ENCODE peak calls at places on chromosome 5, in nine cellular contexts. One of them, this sample, is unnamed. For H3K4me1, the result is how much of the 10 kb centered on the place peaks cover.

GRCh38 chr5:138241688-138242547 is 28.8 kb upstream of the CDC23 start:
- ATAC-seq in gastrocnemius medialis: peak
- ATAC-seq in upper lobe of left lung: peak
- ATAC-seq in HCT116: no peak
- ATAC-seq in heart right ventricle: peak
- ATAC-seq in psoas muscle: peak
- ATAC-seq in heart left ventricle: peak
- ATAC-seq in GM12878: peak
- ATAC-seq in right lobe of liver: peak
- ATAC-seq in this sample: peak

GRCh38 chr5:72079288-72079687 is 28.0 kb upstream of the MAP1B start:
- ATAC-seq in gastrocnemius medialis: no peak
- ATAC-seq in upper lobe of left lung: no peak
- ATAC-seq in HCT116: peak
- ATAC-seq in heart right ventricle: peak
- ATAC-seq in psoas muscle: no peak
- ATAC-seq in heart left ventricle: peak
- ATAC-seq in GM12878: peak
- ATAC-seq in right lobe of liver: peak
- ATAC-seq in this sample: peak

GRCh38 chr5:61640631-61641030 is 308.6 kb downstream of the ZSWIM6 start:
- ATAC-seq in gastrocnemius medialis: no peak
- ATAC-seq in upper lobe of left lung: no peak
- ATAC-seq in HCT116: no peak
- ATAC-seq in heart right ventricle: no peak
- ATAC-seq in psoas muscle: no peak
- ATAC-seq in heart left ventricle: no peak
- ATAC-seq in GM12878: no peak
- ATAC-seq in right lobe of liver: no peak
- ATAC-seq in this sample: no peak

GRCh38 chr5:154346427-154346826 is 99.4 kb upstream of the SAP30L start:
- ATAC-seq in gastrocnemius medialis: no peak
- ATAC-seq in upper lobe of left lung: no peak
- ATAC-seq in HCT116: no peak
- ATAC-seq in heart right ventricle: no peak
- ATAC-seq in psoas muscle: no peak
- ATAC-seq in heart left ventricle: no peak
- ATAC-seq in GM12878: no peak
- ATAC-seq in right lobe of liver: no peak
- ATAC-seq in this sample: no peak

GRCh38 chr5:175521313-175521833 is 43.0 kb downstream of the SFXN1 start:
- ATAC-seq in gastrocnemius medialis: no peak
- ATAC-seq in upper lobe of left lung: no peak
- ATAC-seq in HCT116: no peak
- ATAC-seq in heart right ventricle: no peak
- ATAC-seq in psoas muscle: no peak
- ATAC-seq in heart left ventricle: no peak
- ATAC-seq in GM12878: no peak
- ATAC-seq in right lobe of liver: peak
- ATAC-seq in this sample: no peak

GRCh38 chr5:97554992-97555981 is 372.2 kb upstream of the RIOK2 start:
- ATAC-seq in gastrocnemius medialis: no peak
- ATAC-seq in upper lobe of left lung: peak
- ATAC-seq in HCT116: no peak
- ATAC-seq in heart right ventricle: no peak
- ATAC-seq in psoas muscle: no peak
- ATAC-seq in heart left ventricle: no peak
- ATAC-seq in GM12878: no peak
- ATAC-seq in right lobe of liver: no peak
- ATAC-seq in this sample: peak

GRCh38 chr5:82821978-82822927 is 254.9 kb downstream of the TMEM167A start:
- ATAC-seq in gastrocnemius medialis: no peak
- ATAC-seq in upper lobe of left lung: no peak
- ATAC-seq in HCT116: no peak
- ATAC-seq in heart right ventricle: no peak
- ATAC-seq in psoas muscle: no peak
- ATAC-seq in heart left ventricle: no peak
- ATAC-seq in GM12878: no peak
- ATAC-seq in right lobe of liver: no peak
- ATAC-seq in this sample: no peak

GRCh38 chr5:115522832-115523365 is 21.7 kb downstream of the FEM1C start:
- ATAC-seq in gastrocnemius medialis: no peak
- ATAC-seq in upper lobe of left lung: no peak
- ATAC-seq in HCT116: no peak
- ATAC-seq in heart right ventricle: no peak
- ATAC-seq in psoas muscle: no peak
- ATAC-seq in heart left ventricle: no peak
- ATAC-seq in GM12878: no peak
- ATAC-seq in right lobe of liver: peak
- ATAC-seq in this sample: no peak

GRCh38 chr5:179858241-179858585 is 404 bp downstream of the MRNIP start:
- ATAC-seq in gastrocnemius medialis: peak
- ATAC-seq in upper lobe of left lung: peak
- ATAC-seq in HCT116: peak
- ATAC-seq in heart right ventricle: peak
- ATAC-seq in psoas muscle: peak
- ATAC-seq in heart left ventricle: peak
- ATAC-seq in GM12878: peak
- ATAC-seq in right lobe of liver: peak
- ATAC-seq in this sample: peak

GRCh38 chr5:150541895-150542294 is 34.0 kb downstream of the NDST1 start:
- ATAC-seq in gastrocnemius medialis: no peak
- ATAC-seq in upper lobe of left lung: peak
- ATAC-seq in HCT116: no peak
- ATAC-seq in heart right ventricle: no peak
- ATAC-seq in psoas muscle: no peak
- ATAC-seq in heart left ventricle: no peak
- ATAC-seq in GM12878: no peak
- ATAC-seq in right lobe of liver: peak
- ATAC-seq in this sample: no peak

GRCh38 chr5:36153299-36153677 is 1.4 kb downstream of the SKP2 start:
- ATAC-seq in gastrocnemius medialis: no peak
- ATAC-seq in upper lobe of left lung: no peak
- ATAC-seq in HCT116: no peak
- ATAC-seq in heart right ventricle: no peak
- ATAC-seq in psoas muscle: no peak
- ATAC-seq in heart left ventricle: no peak
- ATAC-seq in GM12878: no peak
- ATAC-seq in right lobe of liver: no peak
- ATAC-seq in this sample: no peak

GRCh38 chr5:36152324-36153298 is 700 bp downstream of the SKP2 start:
- ATAC-seq in gastrocnemius medialis: no peak
- ATAC-seq in upper lobe of left lung: peak
- ATAC-seq in HCT116: no peak
- ATAC-seq in heart right ventricle: peak
- ATAC-seq in psoas muscle: no peak
- ATAC-seq in heart left ventricle: no peak
- ATAC-seq in GM12878: peak
- ATAC-seq in right lobe of liver: peak
- ATAC-seq in this sample: no peak

GRCh38 chr5:36150676-36151433 is 832 bp downstream of the LMBRD2 start:
- ATAC-seq in gastrocnemius medialis: peak
- ATAC-seq in upper lobe of left lung: peak
- ATAC-seq in HCT116: peak
- ATAC-seq in heart right ventricle: peak
- ATAC-seq in psoas muscle: peak
- ATAC-seq in heart left ventricle: peak
- ATAC-seq in GM12878: peak
- ATAC-seq in right lobe of liver: peak
- ATAC-seq in this sample: no peak

GRCh38 chr5:36153727-36154126 is 1.8 kb downstream of the SKP2 start:
- ATAC-seq in gastrocnemius medialis: no peak
- ATAC-seq in upper lobe of left lung: no peak
- ATAC-seq in HCT116: no peak
- ATAC-seq in heart right ventricle: no peak
- ATAC-seq in psoas muscle: no peak
- ATAC-seq in heart left ventricle: no peak
- ATAC-seq in GM12878: no peak
- ATAC-seq in right lobe of liver: no peak
- ATAC-seq in this sample: no peak

DNA sequence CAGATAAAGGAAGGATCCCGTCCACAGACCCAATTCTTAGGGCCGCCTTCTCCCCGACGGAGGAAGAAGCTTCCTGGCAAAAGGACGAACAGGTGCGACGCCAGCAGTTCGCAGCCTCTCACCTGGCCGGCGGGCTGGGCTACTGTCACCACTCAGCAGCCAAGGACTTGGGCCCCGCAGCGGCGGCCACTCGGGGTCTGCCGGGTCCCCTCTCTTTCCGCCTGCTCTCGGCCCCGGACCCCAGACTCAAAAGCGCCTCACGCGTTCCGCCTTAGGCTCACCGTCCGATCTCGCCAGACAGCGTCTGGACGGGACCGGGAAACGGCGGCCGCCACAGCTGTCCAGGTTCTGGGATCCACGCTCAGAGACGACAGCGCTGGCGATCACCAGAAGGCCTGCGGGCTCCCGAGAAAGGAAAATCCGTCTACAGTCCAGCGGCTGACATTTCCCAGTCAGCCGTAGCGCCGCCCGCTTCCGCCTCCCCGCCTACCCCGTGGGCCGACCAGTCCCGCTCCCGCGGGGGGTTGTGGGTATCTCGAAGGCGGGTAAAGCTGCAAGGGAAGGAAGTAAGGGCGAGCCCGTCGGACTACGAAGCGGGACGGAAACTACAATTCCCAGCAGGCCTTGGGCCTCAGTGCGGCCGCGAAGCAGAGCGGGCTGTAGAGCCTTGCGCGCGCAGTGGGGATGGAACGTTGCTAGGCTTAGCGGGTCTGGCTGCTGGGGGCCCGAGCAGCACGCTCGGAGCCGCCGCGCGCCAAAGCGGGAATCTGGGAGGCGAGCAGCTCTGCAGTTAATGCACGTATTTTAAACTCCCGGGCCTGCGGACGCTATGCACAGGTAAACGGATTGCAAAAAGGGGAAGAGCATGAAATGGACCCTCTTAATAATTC is at the start of the genes LMBRD2 and SKP2:
- ATAC-seq in gastrocnemius medialis: peak
- ATAC-seq in upper lobe of left lung: peak
- ATAC-seq in HCT116: peak
- ATAC-seq in heart right ventricle: peak
- ATAC-seq in psoas muscle: peak
- ATAC-seq in heart left ventricle: peak
- ATAC-seq in GM12878: peak
- ATAC-seq in right lobe of liver: peak
- ATAC-seq in this sample: peak
- TF ChIP-seq CTCF in gastrocnemius medialis: no peak
- TF ChIP-seq CTCF in upper lobe of left lung: no peak
- TF ChIP-seq CTCF in HCT116: no peak
- TF ChIP-seq CTCF in heart right ventricle: no peak
- TF ChIP-seq CTCF in psoas muscle: no peak
- TF ChIP-seq CTCF in heart left ventricle: no peak
- TF ChIP-seq CTCF in GM12878: no peak
- TF ChIP-seq CTCF in right lobe of liver: no peak
- TF ChIP-seq CTCF in this sample: no peak

GRCh38 chr5:167816354-167816753 is 475.1 kb upstream of the WWC1 start:
- ATAC-seq in gastrocnemius medialis: no peak
- ATAC-seq in upper lobe of left lung: no peak
- ATAC-seq in HCT116: no peak
- ATAC-seq in heart right ventricle: no peak
- ATAC-seq in psoas muscle: no peak
- ATAC-seq in heart left ventricle: no peak
- ATAC-seq in GM12878: no peak
- ATAC-seq in right lobe of liver: no peak
- ATAC-seq in this sample: no peak

GRCh38 chr5:167814828-167815227 is 476.6 kb upstream of the WWC1 start:
- ATAC-seq in gastrocnemius medialis: no peak
- ATAC-seq in upper lobe of left lung: peak
- ATAC-seq in HCT116: no peak
- ATAC-seq in heart right ventricle: no peak
- ATAC-seq in psoas muscle: no peak
- ATAC-seq in heart left ventricle: no peak
- ATAC-seq in GM12878: no peak
- ATAC-seq in right lobe of liver: no peak
- ATAC-seq in this sample: no peak

GRCh38 chr5:167812871-167813270 is 478.6 kb upstream of the WWC1 start:
- ATAC-seq in gastrocnemius medialis: no peak
- ATAC-seq in upper lobe of left lung: no peak
- ATAC-seq in HCT116: no peak
- ATAC-seq in heart right ventricle: no peak
- ATAC-seq in psoas muscle: no peak
- ATAC-seq in heart left ventricle: no peak
- ATAC-seq in GM12878: no peak
- ATAC-seq in right lobe of liver: no peak
- ATAC-seq in this sample: no peak

GRCh38 chr5:167816864-167817263 is 474.6 kb upstream of the WWC1 start:
- ATAC-seq in gastrocnemius medialis: no peak
- ATAC-seq in upper lobe of left lung: no peak
- ATAC-seq in HCT116: no peak
- ATAC-seq in heart right ventricle: no peak
- ATAC-seq in psoas muscle: no peak
- ATAC-seq in heart left ventricle: no peak
- ATAC-seq in GM12878: no peak
- ATAC-seq in right lobe of liver: no peak
- ATAC-seq in this sample: no peak

GRCh38 chr5:167813381-167813780 is 478.1 kb upstream of the WWC1 start:
- ATAC-seq in gastrocnemius medialis: no peak
- ATAC-seq in upper lobe of left lung: no peak
- ATAC-seq in HCT116: no peak
- ATAC-seq in heart right ventricle: no peak
- ATAC-seq in psoas muscle: no peak
- ATAC-seq in heart left ventricle: no peak
- ATAC-seq in GM12878: no peak
- ATAC-seq in right lobe of liver: no peak
- ATAC-seq in this sample: no peak
- H3K4me1 ChIP-seq in gastrocnemius medialis: under half
- H3K4me1 ChIP-seq in upper lobe of left lung: under half
- H3K4me1 ChIP-seq in HCT116: under half
- H3K4me1 ChIP-seq in heart right ventricle: under half
- H3K4me1 ChIP-seq in psoas muscle: under half
- H3K4me1 ChIP-seq in heart left ventricle: under half
- H3K4me1 ChIP-seq in GM12878: under half
- H3K4me1 ChIP-seq in right lobe of liver: under half
- H3K4me1 ChIP-seq in this sample: under half

GRCh38 chr5:177520906-177521513 is 4.2 kb upstream of the DDX41 start:
- ATAC-seq in gastrocnemius medialis: no peak
- ATAC-seq in upper lobe of left lung: no peak
- ATAC-seq in HCT116: no peak
- ATAC-seq in heart right ventricle: no peak
- ATAC-seq in psoas muscle: no peak
- ATAC-seq in heart left ventricle: no peak
- ATAC-seq in GM12878: no peak
- ATAC-seq in right lobe of liver: no peak
- ATAC-seq in this sample: no peak
- TF ChIP-seq CTCF in gastrocnemius medialis: no peak
- TF ChIP-seq CTCF in upper lobe of left lung: no peak
- TF ChIP-seq CTCF in HCT116: peak
- TF ChIP-seq CTCF in heart right ventricle: no peak
- TF ChIP-seq CTCF in psoas muscle: peak
- TF ChIP-seq CTCF in heart left ventricle: no peak
- TF ChIP-seq CTCF in GM12878: no peak
- TF ChIP-seq CTCF in right lobe of liver: no peak
- TF ChIP-seq CTCF in this sample: no peak

DNA sequence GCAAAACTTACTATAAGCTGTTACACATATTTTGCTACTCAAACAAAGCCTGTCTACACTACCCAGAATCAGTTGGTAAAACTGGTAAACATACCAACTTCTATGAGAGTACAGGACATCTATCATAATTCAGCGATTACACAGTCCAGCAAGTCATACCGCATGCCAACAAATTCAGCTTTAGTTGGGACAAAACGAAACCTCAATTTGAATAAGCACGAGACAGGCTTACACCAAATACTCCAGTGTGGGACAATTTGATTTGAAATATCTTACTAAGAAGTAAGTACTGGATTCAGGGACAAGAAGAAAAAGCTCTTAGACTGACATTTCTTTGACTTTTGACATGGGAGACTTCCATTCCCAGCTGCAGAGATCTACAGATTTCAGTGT is 2.0 kb downstream of the NRG2 start:
- ATAC-seq in gastrocnemius medialis: no peak
- ATAC-seq in upper lobe of left lung: no peak
- ATAC-seq in HCT116: no peak
- ATAC-seq in heart right ventricle: no peak
- ATAC-seq in psoas muscle: peak
- ATAC-seq in heart left ventricle: no peak
- ATAC-seq in GM12878: no peak
- ATAC-seq in right lobe of liver: no peak
- ATAC-seq in this sample: no peak
- H3K4me1 ChIP-seq in gastrocnemius medialis: under half
- H3K4me1 ChIP-seq in upper lobe of left lung: under half
- H3K4me1 ChIP-seq in HCT116: under half
- H3K4me1 ChIP-seq in heart right ventricle: under half
- H3K4me1 ChIP-seq in psoas muscle: under half
- H3K4me1 ChIP-seq in heart left ventricle: under half
- H3K4me1 ChIP-seq in GM12878: under half
- H3K4me1 ChIP-seq in right lobe of liver: under half
- H3K4me1 ChIP-seq in this sample: under half

This sample was measured in gastroesophageal sphincter.